ENCODE peak calls at places on chromosomes 11 and 22, in four cellular contexts. B, O, R and C are unnamed samples. For H3K9me3 and H3K36me3, the result is how much of the 10 kb centered on the place peaks cover.

GRCh38 chr11:56314844-56315243 is at the start of gene OR8K3:
- DNase-seq in B (no peak), O (no peak), R (no peak), C (no peak)

GRCh38 chr11:44270403-44271192 is 39.3 kb downstream of the ALX4 start:
- DNase-seq in B (no peak), O (no peak), R (no peak), C (no peak)

GRCh38 chr11:5600374-5600851 is 4.0 kb downstream of the TRIM6 start:
- DNase-seq in B (peak), O (peak), R (no peak), C (peak)

GRCh38 chr11:1863352-1864215 is 10.7 kb downstream of the LSP1 start:
- DNase-seq in B (peak), O (peak), R (peak), C (peak)

GRCh38 chr11:129447654-129448239 is 72.1 kb downstream of the BARX2 start:
- DNase-seq in B (no peak), O (no peak), R (no peak), C (no peak)

GRCh38 chr11:69130586-69131566 is 24.9 kb upstream of the SMIM38 start:
- DNase-seq in B (peak), O (no peak), R (no peak), C (no peak)

GRCh38 chr22:20488946-20489345 is 6.6 kb downstream of the KLHL22 start:
- DNase-seq in B (no peak), O (no peak), R (no peak), C (no peak)

GRCh38 chr22:24185001-24185500 is 3.8 kb downstream of the SUSD2 start:
- DNase-seq in B (peak), O (no peak), R (no peak), C (no peak)

GRCh38 chr22:42300286-42301071 is 30.0 kb upstream of the TCF20 start:
- DNase-seq in B (no peak), O (no peak), R (peak), C (no peak)

GRCh38 chr11:116826751-116827431 is 2.8 kb upstream of the APOC3 start:
- DNase-seq in B (no peak), O (no peak), R (no peak), C (no peak)

GRCh38 chr11:85627332-85627997 is at the start of gene DLG2:
- DNase-seq in B (no peak), O (peak), R (peak), C (peak)

GRCh38 chr11:117095301-117096139 is 2.7 kb downstream of the SIK3 start:
- DNase-seq in B (no peak), O (no peak), R (no peak), C (no peak)

DNA sequence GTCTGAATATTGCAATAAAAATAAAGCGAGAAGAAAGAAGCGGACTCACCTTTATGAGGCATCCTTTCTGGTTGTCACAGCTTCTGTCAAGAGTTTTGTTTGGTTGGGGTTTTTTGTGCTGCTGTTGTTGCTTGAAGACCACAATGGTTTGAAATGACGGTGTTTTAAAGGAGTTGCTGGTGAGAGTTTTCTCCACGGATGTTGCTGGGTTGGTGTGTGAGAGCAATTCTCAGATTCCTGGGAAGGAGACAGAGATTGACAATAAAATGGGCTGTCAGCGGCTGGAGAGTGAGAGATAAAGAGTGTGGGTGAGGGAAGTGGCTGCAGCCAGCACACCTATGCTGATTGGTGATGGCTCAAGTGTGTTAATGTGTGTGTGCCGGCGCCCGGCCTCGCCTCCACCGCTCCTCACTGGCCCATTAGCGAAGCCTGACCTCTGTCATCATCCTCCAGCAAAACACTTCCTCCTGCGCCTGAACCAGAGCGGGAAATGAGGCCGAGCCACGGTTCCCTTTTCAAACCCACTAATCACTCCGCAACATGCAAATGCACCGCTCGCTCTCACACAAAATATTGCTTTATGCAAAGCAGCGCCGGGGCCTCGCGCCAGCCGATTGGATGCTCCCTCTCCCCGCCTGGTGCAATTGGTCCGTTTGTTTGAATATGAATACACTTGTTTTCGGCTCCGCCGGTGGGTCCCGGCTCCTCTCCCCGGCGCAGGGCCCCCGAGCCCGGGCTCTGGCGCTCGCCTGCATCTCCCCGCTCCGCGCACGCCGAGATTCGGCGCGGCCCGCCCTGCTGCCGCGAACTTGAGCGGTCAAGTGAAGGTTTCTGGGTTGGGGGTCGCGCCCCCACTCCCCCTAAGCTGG is at the start of gene PAX6:
- DNase-seq in B (no peak), O (peak), R (peak), C (peak)
- H3K4me3 ChIP-seq in B (peak), O (peak), R (peak), C (peak)

GRCh38 chr22:11627436-11627797 is 3900.6 kb upstream of the OR11H1 start:
- DNase-seq in B (no peak), O (no peak), R (no peak), C (no peak)

GRCh38 chr22:11627798-11628650 is 3900.0 kb upstream of the OR11H1 start:
- DNase-seq in B (no peak), O (no peak), R (no peak), C (no peak)

GRCh38 chr22:11629661-11630385 is 3898.2 kb upstream of the OR11H1 start:
- DNase-seq in B (no peak), O (no peak), R (no peak), C (no peak)

GRCh38 chr22:11628651-11629511 is 3899.1 kb upstream of the OR11H1 start:
- DNase-seq in B (no peak), O (no peak), R (no peak), C (no peak)

DNA sequence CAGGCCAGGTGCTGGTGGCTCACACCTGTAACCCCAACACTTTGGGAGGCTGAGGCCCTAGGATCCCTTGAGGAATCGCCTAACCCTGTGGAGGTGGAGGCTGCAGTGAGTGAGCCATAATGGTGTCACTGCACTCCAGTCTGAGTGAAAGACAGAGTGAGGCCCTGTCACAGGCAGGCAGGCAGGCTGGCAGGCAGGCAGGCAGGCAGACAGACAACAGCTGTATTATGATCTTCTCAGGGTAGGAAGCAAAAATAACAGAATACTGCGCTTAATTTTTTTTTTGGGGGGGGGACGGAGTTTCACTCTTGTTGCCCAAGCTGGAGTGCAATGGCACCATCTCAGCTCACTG is 3901.6 kb upstream of the OR11H1 start:
- DNase-seq in B (no peak), O (no peak), R (no peak), C (no peak)
- H3K9me3 ChIP-seq in B (half or more), O (under half), R (half or more), C (under half)

GRCh38 chr11:57324886-57325734 is at the start of gene TNKS1BP1:
- DNase-seq in B (peak), O (peak), R (peak), C (peak)
- H3K36me3 ChIP-seq in B (under half), O (under half), R (under half), C (half or more)

GRCh38 chr11:74755395-74755995 is 6.8 kb downstream of the RNF169 start:
- DNase-seq in B (no peak), O (no peak), R (peak), C (no peak)
- H3K4me3 ChIP-seq in B (no peak), O (no peak), R (peak), C (no peak)

GRCh38 chr22:48760481-48761238 is 1067.0 kb downstream of the BRD1 start:
- DNase-seq in B (no peak), O (no peak), R (no peak), C (no peak)
- H3K9me3 ChIP-seq in B (under half), O (under half), R (under half), C (under half)

DNA sequence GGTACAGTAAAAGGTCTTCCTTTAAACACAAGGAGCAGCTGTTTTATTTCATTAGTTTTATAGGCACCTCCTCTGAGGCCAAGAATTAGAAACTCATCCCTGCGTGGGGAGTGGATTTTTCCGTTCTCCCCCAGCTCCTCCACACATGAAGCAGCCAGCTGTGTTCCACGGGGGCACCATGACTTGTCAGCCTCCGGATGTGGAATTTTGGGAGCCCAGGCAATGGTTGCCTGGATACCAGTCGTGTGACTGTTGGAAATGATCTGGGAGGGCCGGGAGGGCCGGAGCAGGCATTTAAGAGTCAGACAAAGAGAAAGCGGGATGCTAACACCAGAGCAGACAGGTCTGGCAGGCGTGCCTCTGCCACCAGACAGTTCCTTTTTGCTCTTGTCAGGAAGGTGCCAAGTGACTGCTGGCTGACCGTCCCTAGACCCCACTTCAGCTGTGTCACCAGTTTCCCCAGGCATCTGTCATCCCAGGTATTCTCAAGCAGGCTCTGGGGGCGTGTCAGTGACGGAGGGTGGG is 15.9 kb upstream of the CDC42EP2 start:
- DNase-seq in B (peak), O (no peak), R (no peak), C (no peak)
- H3K36me3 ChIP-seq in B (under half), O (under half), R (under half), C (under half)

GRCh38 chr11:66607126-66607834 is 9.2 kb upstream of the RBM14 start:
- DNase-seq in B (peak), O (no peak), R (peak), C (peak)
- H3K4me3 ChIP-seq in B (no peak), O (no peak), R (no peak), C (no peak)

GRCh38 chr22:47879346-47879745 is 1116.9 kb downstream of the TBC1D22A start:
- DNase-seq in B (no peak), O (no peak), R (no peak), C (no peak)

GRCh38 chr22:47884775-47885174 is 1122.3 kb downstream of the TBC1D22A start:
- DNase-seq in B (no peak), O (no peak), R (no peak), C (no peak)

GRCh38 chr22:47888807-47889206 is 1126.4 kb downstream of the TBC1D22A start:
- DNase-seq in B (no peak), O (no peak), R (no peak), C (no peak)

GRCh38 chr22:47884200-47884599 is 1121.8 kb downstream of the TBC1D22A start:
- DNase-seq in B (no peak), O (no peak), R (no peak), C (no peak)

GRCh38 chr22:47883757-47884156 is 1121.3 kb downstream of the TBC1D22A start:
- DNase-seq in B (no peak), O (no peak), R (no peak), C (no peak)
- H3K9me3 ChIP-seq in B (under half), O (under half), R (half or more), C (under half)

GRCh38 chr11:46666516-46666915 is 33.9 kb downstream of the ARHGAP1 start:
- DNase-seq in B (peak), O (no peak), R (no peak), C (no peak)
- H3K36me3 ChIP-seq in B (half or more), O (under half), R (under half), C (under half)